ENCODE peak calls at places on chromosomes 6 and 20, in eight cellular contexts. W is IMR-90; J is psoas muscle; Y is CD8-positive, alpha-beta memory T cell; P is Jurkat, Clone E6-1; O is spleen; X is cardiac fibroblast; V is choroid plexus epithelial cell. H is an unnamed sample.

GRCh38 chr6:163260911-163261310 is 153.6 kb upstream of the QKI start:
- DNase-seq in O (no peak), J (no peak), P (no peak), X (no peak), Y (no peak), W (no peak), V (no peak), H (no peak)

GRCh38 chr6:33744895-33745546 is 1.7 kb downstream of the IP6K3 start:
- DNase-seq in O (no peak), P (no peak), J (no peak), Y (no peak), W (no peak), X (no peak), V (peak), H (no peak)

GRCh38 chr20:755931-756330 is 12.4 kb downstream of the SLC52A3 start:
- DNase-seq in V (no peak), W (no peak), P (no peak), O (peak), J (no peak), X (no peak), Y (no peak), H (no peak)

GRCh38 chr6:9140181-9140580 is 704.8 kb upstream of the SLC35B3 start:
- DNase-seq in V (no peak), P (no peak), O (no peak), X (no peak), J (peak), Y (no peak), W (peak), H (peak)

GRCh38 chr6:99467509-99468106 is 42.5 kb upstream of the PNISR start:
- DNase-seq in Y (no peak), W (peak), V (peak), O (no peak), P (peak), J (no peak), X (peak), H (no peak)

GRCh38 chr6:70379473-70380013 is 33.8 kb upstream of the FAM135A start:
- DNase-seq in V (no peak), O (no peak), W (no peak), P (no peak), J (no peak), X (no peak), Y (no peak), H (no peak)

GRCh38 chr20:44720617-44720993 is 5.4 kb downstream of the CCN5 start:
- DNase-seq in X (peak), W (peak), Y (no peak), P (no peak), V (no peak), J (no peak), O (no peak), H (no peak)

GRCh38 chr6:8335371-8335770 is 100.0 kb downstream of the SLC35B3 start:
- DNase-seq in V (no peak), P (no peak), X (no peak), W (no peak), J (no peak), O (no peak), Y (no peak), H (no peak)

GRCh38 chr6:88246654-88247053 is 80.5 kb upstream of the CNR1 start:
- DNase-seq in V (no peak), Y (no peak), W (no peak), P (no peak), J (no peak), O (no peak), X (no peak), H (no peak)

GRCh38 chr6:36604090-36605060 is 10.2 kb downstream of the SRSF3 start:
- DNase-seq in V (no peak), W (no peak), P (no peak), J (no peak), O (no peak), X (no peak), Y (no peak), H (no peak)

GRCh38 chr6:52925042-52925441 is 15.5 kb upstream of the GSTA3 start:
- DNase-seq in O (no peak), X (no peak), Y (no peak), P (no peak), V (no peak), W (no peak), J (no peak), H (no peak)

GRCh38 chr20:25273046-25273445 is 25.2 kb downstream of the PYGB start:
- DNase-seq in J (peak), X (no peak), W (no peak), P (no peak), V (no peak), O (peak), Y (no peak), H (no peak)

GRCh38 chr6:163942790-163943189 is 528.3 kb downstream of the QKI start:
- DNase-seq in V (no peak), P (no peak), J (no peak), X (no peak), W (no peak), Y (no peak), O (no peak), H (no peak)

GRCh38 chr6:113475392-113475791 is 381.8 kb upstream of the MARCKS start:
- DNase-seq in P (no peak), V (no peak), Y (no peak), O (no peak), J (no peak), W (no peak), X (no peak), H (no peak)

GRCh38 chr6:135906542-135906941 is 55.0 kb downstream of the PDE7B start:
- DNase-seq in Y (no peak), P (no peak), V (peak), O (no peak), X (peak), W (peak), J (no peak), H (no peak)

GRCh38 chr6:113596907-113597583 is 260.1 kb upstream of the MARCKS start:
- DNase-seq in W (peak), O (no peak), Y (no peak), J (no peak), P (no peak), X (peak), V (peak), H (no peak)

GRCh38 chr6:155272353-155273222 is 8.8 kb downstream of the CLDN20 start:
- DNase-seq in O (no peak), X (peak), W (peak), J (no peak), P (no peak), Y (no peak), V (peak), H (no peak)

GRCh38 chr6:168366473-168366872 is 46.9 kb upstream of the DACT2 start:
- DNase-seq in Y (no peak), W (no peak), X (no peak), V (no peak), P (no peak), J (no peak), O (no peak), H (no peak)

GRCh38 chr6:137323860-137324259 is 104.7 kb upstream of the IFNGR1 start:
- DNase-seq in J (no peak), X (no peak), P (no peak), Y (no peak), O (no peak), W (no peak), V (no peak), H (no peak)

GRCh38 chr6:1789092-1789491 is 179.4 kb downstream of the FOXC1 start:
- DNase-seq in W (peak), P (no peak), J (no peak), O (no peak), V (peak), Y (no peak), X (peak), H (no peak)

GRCh38 chr6:132764370-132764769 is 6.7 kb upstream of the VNN2 start:
- DNase-seq in J (peak), P (no peak), V (peak), O (no peak), Y (no peak), W (peak), X (peak), H (peak)

GRCh38 chr6:154543638-154544037 is 33.2 kb upstream of the CNKSR3 start:
- DNase-seq in V (peak), P (no peak), J (no peak), X (no peak), W (peak), O (no peak), Y (no peak), H (no peak)

GRCh38 chr6:141169419-141169818 is 963.3 kb upstream of the GJE1 start:
- DNase-seq in V (peak), P (no peak), O (no peak), J (no peak), W (peak), Y (no peak), X (peak), H (no peak)

GRCh38 chr20:3251806-3252205 is 12.8 kb upstream of the SLC4A11 start:
- DNase-seq in X (peak), Y (no peak), O (no peak), V (peak), J (no peak), W (peak), P (no peak), H (peak)

GRCh38 chr6:39517763-39518162 is 195.3 kb upstream of the KCNK16 start:
- DNase-seq in W (no peak), O (no peak), Y (no peak), X (no peak), P (no peak), J (no peak), V (peak), H (no peak)

GRCh38 chr20:16459019-16459700 is 114.1 kb downstream of the KIF16B start:
- DNase-seq in W (peak), O (no peak), J (peak), Y (no peak), V (peak), X (peak), P (no peak), H (no peak)

GRCh38 chr6:127402890-127403617 is 56.1 kb downstream of the KIAA0408 start:
- DNase-seq in P (no peak), W (no peak), X (no peak), J (no peak), Y (no peak), V (no peak), O (no peak), H (no peak)

GRCh38 chr6:106272289-106272688 is 53.3 kb downstream of the ATG5 start:
- DNase-seq in J (no peak), O (no peak), P (no peak), V (no peak), X (no peak), W (no peak), Y (no peak), H (no peak)

GRCh38 chr20:24160563-24161355 is 172.2 kb upstream of the GGTLC1 start:
- DNase-seq in P (peak), Y (no peak), V (peak), X (peak), W (peak), O (no peak), J (peak), H (no peak)

GRCh38 chr20:15658295-15658694 is 915.0 kb downstream of the KIF16B start:
- DNase-seq in P (no peak), V (no peak), Y (no peak), X (no peak), J (no peak), O (no peak), W (no peak), H (no peak)

GRCh38 chr6:154512214-154512613 is 1.7 kb upstream of the CNKSR3 start:
- DNase-seq in X (no peak), V (no peak), Y (no peak), J (no peak), O (no peak), P (no peak), W (no peak), H (no peak)

GRCh38 chr20:34581341-34582189 is 23.0 kb downstream of the MAP1LC3A start:
- DNase-seq in W (peak), Y (no peak), P (no peak), V (peak), X (peak), J (no peak), O (no peak), H (no peak)

GRCh38 chr6:155103816-155104366 is 108.8 kb downstream of the TIAM2 start:
- DNase-seq in W (no peak), P (no peak), J (no peak), X (peak), V (peak), O (no peak), Y (no peak), H (no peak)

GRCh38 chr6:37622639-37623038 is 75.0 kb downstream of the MDGA1 start:
- DNase-seq in V (no peak), O (no peak), Y (no peak), J (no peak), X (no peak), W (no peak), P (peak), H (no peak)

GRCh38 chr6:62570372-62570771 is 284.3 kb upstream of the KHDRBS2 start:
- DNase-seq in Y (no peak), X (no peak), V (no peak), W (no peak), O (no peak), P (no peak), J (no peak), H (no peak)

GRCh38 chr20:53872561-53873248 is 197.7 kb downstream of the BCAS1 start:
- DNase-seq in O (no peak), J (no peak), Y (peak), P (peak), V (peak), X (peak), W (peak), H (no peak)

GRCh38 chr6:16374796-16375195 is 136.4 kb downstream of the GMPR start:
- DNase-seq in P (no peak), W (no peak), V (no peak), J (no peak), Y (no peak), O (no peak), X (no peak), H (no peak)

GRCh38 chr6:134176283-134176975 is 124.0 kb upstream of the SLC2A12 start:
- DNase-seq in P (no peak), X (peak), O (peak), J (peak), W (peak), Y (no peak), V (peak), H (peak)

GRCh38 chr20:20327756-20328155 is 40.1 kb upstream of the INSM1 start:
- DNase-seq in P (no peak), O (no peak), X (peak), W (peak), Y (no peak), J (no peak), V (no peak), H (no peak)

DNA sequence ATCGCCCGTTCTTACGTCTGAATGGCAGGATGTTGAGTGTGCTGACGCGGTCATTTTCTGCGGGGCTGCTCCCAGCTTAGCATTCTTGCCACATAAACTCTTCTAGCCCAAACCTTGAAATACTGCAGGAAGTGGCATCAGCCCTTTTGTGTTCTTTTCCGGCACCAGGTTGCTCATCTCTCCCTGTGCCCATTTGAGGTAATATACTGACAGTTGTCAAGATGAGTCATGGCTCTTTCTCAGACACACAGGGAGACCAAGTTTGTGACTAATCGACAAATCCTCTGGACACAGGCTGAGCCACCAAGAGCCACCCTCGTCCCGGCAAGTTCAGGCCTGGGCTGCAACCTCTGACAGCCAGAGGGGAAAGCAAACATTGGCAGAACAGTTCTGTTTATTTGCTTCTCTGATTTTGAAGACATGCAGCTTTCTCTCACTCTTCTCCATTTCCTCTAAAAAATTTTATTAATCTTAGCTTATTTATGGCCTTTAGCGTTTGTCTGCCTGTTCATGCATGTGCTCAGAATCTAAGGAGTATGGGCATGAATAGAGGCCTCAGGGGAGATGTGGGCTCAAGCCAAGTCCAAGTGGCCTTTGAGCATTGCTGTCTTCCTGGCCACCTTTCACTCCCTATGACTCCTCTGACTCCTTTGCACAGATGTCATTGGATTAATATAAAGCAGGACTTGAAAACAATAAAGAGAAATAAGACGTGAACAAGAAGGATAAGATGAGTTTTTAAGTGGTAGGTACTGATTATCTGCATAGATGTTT is 328.2 kb upstream of the JAG1 start:
- DNase-seq in Y (no peak), P (no peak), J (peak), W (peak), V (peak), X (peak), O (no peak), H (no peak)
- H3K4me3 ChIP-seq in Y (no peak), P (no peak), J (no peak), W (no peak), V (no peak), X (no peak), O (no peak), H (no peak)

GRCh38 chr6:24867104-24867703 is 68.5 kb upstream of the ARMH2 start:
- DNase-seq in O (no peak), X (no peak), Y (no peak), J (no peak), P (no peak), W (no peak), V (no peak), H (no peak)
- H3K4me3 ChIP-seq in O (no peak), X (no peak), Y (no peak), J (no peak), P (no peak), W (no peak), V (no peak), H (no peak)

GRCh38 chr6:82013561-82014275 is 233.8 kb downstream of the IBTK start:
- DNase-seq in V (peak), J (no peak), X (peak), Y (no peak), O (no peak), W (peak), P (no peak), H (no peak)

GRCh38 chr6:82015526-82015925 is 232.0 kb downstream of the IBTK start:
- DNase-seq in W (no peak), P (no peak), O (no peak), J (no peak), Y (no peak), X (no peak), V (no peak), H (no peak)

GRCh38 chr6:82017773-82018172 is 229.8 kb downstream of the IBTK start:
- DNase-seq in J (no peak), V (no peak), O (no peak), X (peak), Y (no peak), W (no peak), P (no peak), H (no peak)

GRCh38 chr6:82017316-82017715 is 230.2 kb downstream of the IBTK start:
- DNase-seq in O (no peak), W (peak), V (peak), P (no peak), J (no peak), Y (no peak), X (peak), H (no peak)

DNA sequence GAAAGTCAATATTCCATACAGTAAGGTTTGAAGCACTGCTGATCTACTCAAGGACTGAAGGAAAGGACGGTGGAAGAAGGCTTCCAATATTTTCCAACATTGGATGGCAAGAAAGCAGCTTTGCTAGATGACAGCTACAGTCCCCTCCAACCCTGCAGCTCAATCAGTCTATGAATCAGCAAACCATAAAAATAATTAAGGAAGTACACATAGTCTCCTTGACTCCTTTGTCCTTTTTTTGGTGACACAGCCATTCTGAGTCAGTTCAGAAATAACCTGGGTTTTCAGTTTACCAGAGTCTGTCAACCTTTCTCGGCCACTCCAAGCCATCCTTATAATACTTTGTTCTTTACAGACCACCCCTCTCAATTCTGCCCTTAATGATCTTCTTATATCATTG is 232.5 kb downstream of the IBTK start:
- DNase-seq in X (peak), P (no peak), J (no peak), O (no peak), W (no peak), V (no peak), Y (no peak), H (no peak)
- H3K4me3 ChIP-seq in X (no peak), P (no peak), J (no peak), O (no peak), W (no peak), V (no peak), Y (no peak), H (no peak)

DNA sequence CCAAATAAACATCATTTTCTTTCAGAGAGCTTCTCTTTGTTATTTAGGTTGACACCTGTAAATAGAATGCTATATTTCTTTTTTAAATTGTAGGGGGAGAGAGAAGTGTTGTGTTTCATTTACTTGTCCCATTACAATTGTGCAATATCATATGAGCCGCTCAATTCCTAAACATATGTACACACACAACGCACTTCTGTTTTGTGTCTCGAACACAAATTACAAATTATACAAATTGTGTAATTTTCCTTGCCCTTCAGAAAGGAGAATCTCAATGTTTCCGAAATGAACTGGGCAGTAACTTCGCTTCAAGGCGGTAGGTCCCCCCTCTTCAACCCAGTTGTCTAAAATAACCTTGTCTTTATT is 2.6 kb upstream of the ABT1 start:
- DNase-seq in P (no peak), Y (no peak), W (no peak), J (no peak), O (no peak), X (no peak), V (no peak), H (no peak)
- H3K4me3 ChIP-seq in P (no peak), Y (no peak), W (no peak), J (no peak), O (no peak), X (no peak), V (peak), H (no peak)

GRCh38 chr6:67615796-67616195 is 1019.3 kb upstream of the ADGRB3 start:
- DNase-seq in J (no peak), Y (no peak), X (peak), W (peak), O (no peak), P (no peak), V (peak), H (no peak)
- H3K4me3 ChIP-seq in J (no peak), Y (no peak), X (no peak), W (no peak), O (no peak), P (no peak), V (no peak), H (no peak)

GRCh38 chr20:41046716-41047115 is 18.1 kb downstream of the TOP1 start:
- DNase-seq in P (no peak), X (peak), Y (no peak), J (no peak), V (peak), O (no peak), W (peak), H (no peak)

GRCh38 chr20:41045680-41046079 is 17.1 kb downstream of the TOP1 start:
- DNase-seq in O (no peak), W (no peak), V (no peak), Y (no peak), P (no peak), X (no peak), J (no peak), H (no peak)

GRCh38 chr20:41047975-41048305 is 19.3 kb downstream of the TOP1 start:
- DNase-seq in X (peak), P (no peak), V (peak), Y (no peak), O (no peak), W (no peak), J (no peak), H (no peak)

GRCh38 chr20:41048475-41049242 is 20.0 kb downstream of the TOP1 start:
- DNase-seq in X (no peak), W (no peak), V (no peak), P (peak), J (no peak), Y (no peak), O (no peak), H (no peak)

GRCh38 chr20:41047279-41047974 is 18.8 kb downstream of the TOP1 start:
- DNase-seq in X (no peak), V (no peak), J (no peak), O (no peak), P (no peak), W (no peak), Y (no peak), H (no peak)
- H3K4me3 ChIP-seq in X (no peak), V (no peak), J (peak), O (no peak), P (no peak), W (no peak), Y (peak), H (peak)